ENCODE peak calls at places on chromosomes 1 and 21, in four cellular contexts. X is OCI-LY7, Y is ovary, E is WERI-Rb-1. Z is an unnamed sample.

GRCh38 chr1:23638786-23639241 is 52.8 kb upstream of the RPL11 start:
- DNase-seq in E (no peak), X (no peak), Y (no peak), Z (peak)

GRCh38 chr1:27831568-27832410 is 1.2 kb downstream of the PPP1R8 start:
- DNase-seq in E (no peak), X (no peak), Y (no peak), Z (no peak)

GRCh38 chr21:34812510-34813265 is 143.9 kb downstream of the CLIC6 start:
- DNase-seq in Y (no peak), E (no peak), X (no peak), Z (peak)

GRCh38 chr21:44814498-44815023 is 3.3 kb downstream of the SUMO3 start:
- DNase-seq in Y (no peak), X (no peak), E (no peak), Z (no peak)

GRCh38 chr1:33433509-33434362 is 2.8 kb upstream of the PHC2 start:
- DNase-seq in E (no peak), Y (peak), X (no peak), Z (peak)

GRCh38 chr1:229186373-229187056 is 84.4 kb upstream of the RAB4A start:
- DNase-seq in Y (no peak), X (no peak), E (no peak), Z (no peak)

GRCh38 chr1:184691719-184692324 is 62.8 kb downstream of the EDEM3 start:
- DNase-seq in Y (no peak), E (peak), X (peak), Z (peak)

GRCh38 chr1:67532452-67533216 is 102.4 kb upstream of the SERBP1 start:
- DNase-seq in Y (no peak), X (peak), E (peak), Z (peak)

GRCh38 chr1:27544818-27545612 is 55.0 kb upstream of the WASF2 start:
- DNase-seq in E (no peak), X (no peak), Y (peak), Z (no peak)

GRCh38 chr1:155706101-155706619 is 17.3 kb downstream of the DAP3 start:
- DNase-seq in Y (no peak), E (no peak), X (no peak), Z (no peak)

GRCh38 chr1:13605159-13605558 is 21.5 kb downstream of the PDPN start:
- DNase-seq in X (no peak), Y (no peak), E (no peak), Z (peak)

GRCh38 chr1:59323879-59324278 is 27.0 kb downstream of the FGGY start:
- DNase-seq in Y (no peak), X (no peak), E (no peak), Z (no peak)

GRCh38 chr1:169944621-169945020 is 50.9 kb upstream of the SCYL3 start:
- DNase-seq in X (no peak), Y (no peak), E (no peak), Z (no peak)

GRCh38 chr1:110620686-110621085 is 14.5 kb upstream of the KCNA2 start:
- DNase-seq in E (no peak), X (no peak), Y (no peak), Z (no peak)

GRCh38 chr21:39086547-39086946 is 96.7 kb downstream of the PSMG1 start:
- DNase-seq in Y (no peak), E (no peak), X (no peak), Z (no peak)

GRCh38 chr1:37393173-37393572 is 81.2 kb upstream of the ZC3H12A start:
- DNase-seq in Y (no peak), X (no peak), E (no peak), Z (no peak)

GRCh38 chr1:224170748-224171478 is 12.1 kb upstream of the DEGS1 start:
- DNase-seq in E (no peak), X (peak), Y (no peak), Z (no peak)

DNA sequence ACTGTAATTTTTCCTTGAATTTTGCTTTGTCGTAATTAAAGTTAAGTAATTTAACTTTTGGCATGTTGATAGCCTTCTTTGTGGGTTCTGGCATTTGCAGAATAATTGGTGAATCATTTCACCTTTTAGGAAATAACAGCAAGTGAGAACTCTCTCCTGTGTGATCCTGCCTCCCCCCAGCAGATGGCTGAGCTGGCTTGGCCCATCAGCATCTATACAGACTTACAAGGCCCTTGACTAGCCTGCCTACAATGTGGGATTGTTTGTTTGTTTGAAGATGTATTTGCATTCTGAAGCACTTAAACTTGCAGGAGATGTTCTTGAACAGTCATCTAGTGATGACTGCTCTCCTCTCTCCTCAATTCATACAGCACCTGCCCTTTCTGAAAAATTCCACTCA is 55.9 kb downstream of the MACO1 start:
- DNase-seq in E (peak), X (peak), Y (no peak), Z (no peak)
- TF ChIP-seq CTCF in E (peak), X (no peak), Y (no peak), Z (peak)

DNA sequence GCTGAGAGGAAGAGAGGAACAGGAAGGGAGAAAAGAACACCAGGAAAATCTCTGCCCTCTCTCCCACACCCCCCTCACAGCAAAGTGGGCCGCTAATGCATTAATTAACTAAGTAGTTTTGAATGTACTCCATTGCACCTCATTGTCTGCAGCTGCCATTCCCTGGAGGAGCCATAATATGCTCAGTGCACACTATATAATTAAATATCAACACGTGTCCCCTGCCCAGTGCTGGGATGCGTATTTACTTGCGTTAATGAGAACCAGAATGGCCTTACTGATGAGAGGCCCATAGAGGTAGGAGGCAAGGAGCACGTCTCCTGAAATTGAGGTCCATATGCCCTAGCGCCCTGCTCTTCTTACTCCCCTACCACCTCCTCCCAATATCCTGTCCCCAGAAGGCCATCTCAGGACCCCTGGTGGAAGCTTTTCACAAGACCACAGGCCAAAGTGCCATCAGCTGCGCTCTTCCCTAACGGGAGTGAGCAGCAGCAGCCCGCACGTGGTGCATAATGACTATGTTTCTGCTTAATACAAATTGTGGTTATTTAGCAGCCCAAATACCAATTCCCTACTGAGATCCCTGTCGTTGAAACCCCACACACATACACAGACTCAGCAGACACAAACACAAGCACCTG is 76.8 kb downstream of the PLXNA2 start:
- DNase-seq in Y (no peak), X (no peak), E (peak), Z (no peak)
- TF ChIP-seq CTCF in Y (no peak), X (no peak), E (peak), Z (no peak)

GRCh38 chr1:25834894-25835293 is 15.1 kb downstream of the MTFR1L start:
- DNase-seq in E (no peak), X (no peak), Y (peak), Z (no peak)

GRCh38 chr1:25833158-25833557 is 13.4 kb downstream of the MTFR1L start:
- DNase-seq in X (no peak), E (no peak), Y (no peak), Z (no peak)

GRCh38 chr1:25832336-25833037 is 12.7 kb downstream of the MTFR1L start:
- DNase-seq in E (no peak), Y (no peak), X (no peak), Z (no peak)

GRCh38 chr1:25836695-25837094 is 16.9 kb downstream of the MTFR1L start:
- DNase-seq in X (no peak), E (no peak), Y (no peak), Z (no peak)

GRCh38 chr1:25837253-25837875 is 17.6 kb downstream of the MTFR1L start:
- DNase-seq in Y (no peak), X (peak), E (no peak), Z (no peak)
- TF ChIP-seq CTCF in Y (no peak), X (peak), E (peak), Z (peak)

GRCh38 chr1:115476616-115477015 is 138.6 kb upstream of the NGF start:
- DNase-seq in E (no peak), Y (no peak), X (peak), Z (no peak)
- TF ChIP-seq CTCF in E (peak), Y (no peak), X (peak), Z (peak)

GRCh38 chr1:44655609-44656008 is 18.7 kb downstream of the TMEM53 start:
- DNase-seq in X (peak), Y (no peak), E (peak), Z (no peak)

GRCh38 chr1:44652445-44653106 is 21.7 kb downstream of the TMEM53 start:
- DNase-seq in Y (peak), E (peak), X (peak), Z (no peak)

GRCh38 chr1:44651069-44651468 is 23.2 kb downstream of the TMEM53 start:
- DNase-seq in E (no peak), X (no peak), Y (no peak), Z (no peak)

GRCh38 chr1:44654621-44655187 is 19.6 kb downstream of the TMEM53 start:
- DNase-seq in X (no peak), Y (no peak), E (no peak), Z (no peak)

DNA sequence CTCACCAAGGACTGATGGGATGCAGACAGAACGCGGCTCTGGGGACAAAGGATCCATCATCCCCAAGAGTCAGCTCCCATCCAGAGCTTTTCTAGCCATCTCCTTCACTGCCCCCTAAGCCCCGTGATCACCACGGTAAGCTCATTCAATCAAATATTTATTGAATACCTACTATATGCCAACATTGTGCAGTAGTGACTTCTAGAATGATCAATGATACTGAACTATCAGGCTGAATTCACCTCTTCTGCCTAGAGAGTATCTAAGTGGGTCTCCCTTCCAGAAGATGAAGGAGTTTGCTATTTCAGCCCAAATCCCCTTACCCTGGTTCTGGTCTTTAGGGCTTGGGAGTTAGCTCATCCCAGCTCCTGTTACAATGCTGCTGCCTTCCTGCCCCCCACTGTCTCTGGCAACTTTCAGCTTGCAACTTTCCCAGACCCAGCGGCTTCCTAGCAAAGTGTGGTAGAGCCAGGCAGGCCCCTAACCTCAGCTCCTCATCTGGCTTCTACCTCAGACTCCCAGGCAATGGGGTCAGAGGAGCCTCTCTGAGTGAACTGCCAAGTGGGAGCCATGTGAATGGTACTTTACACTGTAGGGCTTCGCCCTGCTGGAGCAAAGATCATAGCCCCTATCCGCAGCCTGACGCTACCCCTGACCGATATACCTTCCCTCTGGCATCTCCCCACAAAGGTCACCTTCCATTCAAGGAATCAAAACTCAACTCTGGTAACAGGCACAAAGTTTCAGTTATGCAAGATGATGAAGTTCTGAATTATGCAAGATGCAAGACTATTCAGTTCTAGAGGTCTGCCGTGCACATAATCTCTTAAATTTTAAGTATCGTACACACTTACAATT is 20.9 kb downstream of the TMEM53 start:
- DNase-seq in X (no peak), Y (no peak), E (no peak), Z (no peak)
- TF ChIP-seq CTCF in X (peak), Y (no peak), E (no peak), Z (no peak)

DNA sequence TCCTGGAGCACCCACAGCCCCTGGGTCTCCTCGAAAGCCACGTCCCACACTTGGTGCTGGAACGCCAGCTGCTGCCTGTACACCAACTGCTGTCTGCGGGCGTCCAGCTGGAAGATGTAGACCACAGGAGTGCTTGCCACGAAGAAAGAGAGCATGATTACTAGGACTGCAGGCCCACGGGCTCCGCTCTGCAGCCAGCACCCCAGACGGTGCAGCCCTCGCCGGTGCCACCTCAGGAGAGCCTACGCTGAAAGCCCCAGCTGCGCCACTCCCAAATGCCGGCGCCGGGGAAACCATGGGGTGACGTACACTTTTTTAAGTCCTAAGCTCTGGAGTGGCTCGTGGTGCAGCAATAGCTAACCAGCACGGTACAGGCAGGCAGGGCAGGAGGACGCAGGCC is 25.7 kb downstream of the WDR4 start:
- DNase-seq in Y (no peak), X (no peak), E (no peak), Z (no peak)
- TF ChIP-seq CTCF in Y (no peak), X (no peak), E (no peak), Z (no peak)

DNA sequence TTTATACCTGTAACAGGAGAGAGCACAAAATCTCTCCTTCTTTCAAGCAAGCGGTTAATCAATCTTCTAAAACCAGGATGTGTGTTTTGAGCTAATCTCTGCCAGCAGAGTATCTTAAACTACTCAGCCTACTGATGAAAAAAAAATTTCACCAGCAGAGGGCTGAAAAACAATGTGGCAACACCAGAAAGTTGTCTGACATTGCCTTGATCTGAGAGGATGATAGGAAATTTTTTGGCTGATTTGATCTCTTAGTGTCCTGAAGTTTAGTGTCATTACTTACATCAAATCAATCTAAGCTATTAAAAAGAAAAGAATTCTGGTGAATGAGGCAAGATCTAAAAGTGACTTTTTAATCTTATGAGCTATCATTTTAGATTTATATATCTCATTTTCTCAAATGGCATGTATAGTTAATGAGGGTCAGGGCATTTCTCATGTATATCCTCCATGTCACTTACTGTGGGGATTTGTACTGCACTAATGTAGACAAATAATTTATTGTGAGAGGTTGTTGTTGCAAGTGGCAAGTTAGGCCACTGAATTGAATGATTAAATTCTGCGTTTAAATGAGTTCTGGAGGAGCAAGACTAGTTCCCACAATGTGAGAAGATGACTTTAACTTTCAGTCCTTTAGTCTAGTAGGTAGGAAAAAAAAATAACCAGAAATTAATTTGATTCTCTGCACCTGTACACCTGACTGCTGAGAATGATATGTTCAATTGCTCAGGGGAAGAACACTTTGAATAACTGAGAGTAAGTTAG is 10.8 kb downstream of the ADAMTS1 start:
- DNase-seq in X (no peak), E (no peak), Y (no peak), Z (no peak)
- TF ChIP-seq CTCF in X (no peak), E (no peak), Y (no peak), Z (peak)

Z was measured in AG09319.